ENCODE peak calls at places on chromosomes 13 and 19, in eight cellular contexts. One of them, this sample, is unnamed.

GRCh38 chr13:56019606-56020005 is 1121.1 kb upstream of the PRR20A start:
- DNase-seq in A549: no peak
- DNase-seq in suprapubic skin: no peak
- DNase-seq in transverse colon: no peak
- DNase-seq in HepG2: no peak
- DNase-seq in tibial nerve: no peak
- DNase-seq in K562: no peak
- DNase-seq in ovary: no peak
- DNase-seq in this sample: no peak

GRCh38 chr19:4474504-4475136 is 2.5 kb downstream of the HDGFL2 start:
- DNase-seq in HepG2: no peak
- DNase-seq in K562: peak
- DNase-seq in transverse colon: no peak
- DNase-seq in A549: peak
- DNase-seq in suprapubic skin: no peak
- DNase-seq in tibial nerve: no peak
- DNase-seq in ovary: no peak
- DNase-seq in this sample: no peak

GRCh38 chr13:37277435-37278144 is 172.1 kb upstream of the CSNK1A1L start:
- DNase-seq in tibial nerve: no peak
- DNase-seq in ovary: no peak
- DNase-seq in suprapubic skin: no peak
- DNase-seq in K562: no peak
- DNase-seq in A549: no peak
- DNase-seq in transverse colon: no peak
- DNase-seq in HepG2: peak
- DNase-seq in this sample: no peak

GRCh38 chr13:21011378-21011777 is 50.0 kb downstream of the LATS2 start:
- DNase-seq in ovary: no peak
- DNase-seq in transverse colon: no peak
- DNase-seq in A549: no peak
- DNase-seq in HepG2: no peak
- DNase-seq in tibial nerve: no peak
- DNase-seq in K562: no peak
- DNase-seq in suprapubic skin: no peak
- DNase-seq in this sample: no peak

GRCh38 chr13:29435125-29435911 is 160.2 kb downstream of the SLC7A1 start:
- DNase-seq in tibial nerve: peak
- DNase-seq in transverse colon: no peak
- DNase-seq in K562: no peak
- DNase-seq in suprapubic skin: no peak
- DNase-seq in A549: no peak
- DNase-seq in HepG2: no peak
- DNase-seq in ovary: no peak
- DNase-seq in this sample: no peak

GRCh38 chr19:51621178-51621577 is 9.0 kb downstream of the SIGLEC5 start:
- DNase-seq in K562: no peak
- DNase-seq in ovary: no peak
- DNase-seq in suprapubic skin: peak
- DNase-seq in HepG2: no peak
- DNase-seq in A549: no peak
- DNase-seq in transverse colon: no peak
- DNase-seq in tibial nerve: no peak
- DNase-seq in this sample: no peak

GRCh38 chr13:81442904-81443303 is 1102.0 kb upstream of the SPRY2 start:
- DNase-seq in transverse colon: no peak
- DNase-seq in A549: no peak
- DNase-seq in tibial nerve: no peak
- DNase-seq in ovary: no peak
- DNase-seq in HepG2: no peak
- DNase-seq in suprapubic skin: no peak
- DNase-seq in K562: no peak
- DNase-seq in this sample: no peak

GRCh38 chr13:62684359-62684758 is 1268.7 kb upstream of the PCDH20 start:
- DNase-seq in ovary: no peak
- DNase-seq in suprapubic skin: no peak
- DNase-seq in A549: no peak
- DNase-seq in K562: no peak
- DNase-seq in HepG2: no peak
- DNase-seq in transverse colon: no peak
- DNase-seq in tibial nerve: no peak
- DNase-seq in this sample: no peak

GRCh38 chr19:3507371-3508120 is 1.4 kb downstream of the FZR1 start:
- DNase-seq in A549: no peak
- DNase-seq in HepG2: peak
- DNase-seq in K562: peak
- DNase-seq in tibial nerve: no peak
- DNase-seq in suprapubic skin: no peak
- DNase-seq in transverse colon: peak
- DNase-seq in ovary: no peak
- DNase-seq in this sample: peak

GRCh38 chr19:52690395-52691214 is 44.2 kb downstream of the ZNF611 start:
- DNase-seq in A549: no peak
- DNase-seq in suprapubic skin: peak
- DNase-seq in HepG2: peak
- DNase-seq in transverse colon: peak
- DNase-seq in K562: peak
- DNase-seq in ovary: peak
- DNase-seq in tibial nerve: peak
- DNase-seq in this sample: peak

GRCh38 chr19:52691737-52692136 is 43.1 kb downstream of the ZNF611 start:
- DNase-seq in suprapubic skin: no peak
- DNase-seq in ovary: no peak
- DNase-seq in K562: no peak
- DNase-seq in transverse colon: no peak
- DNase-seq in HepG2: no peak
- DNase-seq in tibial nerve: no peak
- DNase-seq in A549: no peak
- DNase-seq in this sample: no peak

GRCh38 chr19:52689804-52690394 is 44.9 kb downstream of the ZNF611 start:
- DNase-seq in tibial nerve: peak
- DNase-seq in transverse colon: peak
- DNase-seq in suprapubic skin: peak
- DNase-seq in K562: peak
- DNase-seq in A549: no peak
- DNase-seq in ovary: peak
- DNase-seq in HepG2: no peak
- DNase-seq in this sample: peak

GRCh38 chr19:52692431-52693008 is 42.3 kb downstream of the ZNF611 start:
- DNase-seq in tibial nerve: no peak
- DNase-seq in ovary: no peak
- DNase-seq in suprapubic skin: no peak
- DNase-seq in A549: no peak
- DNase-seq in transverse colon: no peak
- DNase-seq in HepG2: no peak
- DNase-seq in K562: peak
- DNase-seq in this sample: no peak

GRCh38 chr19:52691215-52691610 is 43.6 kb downstream of the ZNF611 start:
- DNase-seq in A549: no peak
- DNase-seq in ovary: no peak
- DNase-seq in tibial nerve: no peak
- DNase-seq in K562: no peak
- DNase-seq in transverse colon: no peak
- DNase-seq in suprapubic skin: no peak
- DNase-seq in HepG2: no peak
- DNase-seq in this sample: no peak
- H3K4me3 ChIP-seq in A549: no peak
- H3K4me3 ChIP-seq in ovary: no peak
- H3K4me3 ChIP-seq in tibial nerve: peak
- H3K4me3 ChIP-seq in K562: peak
- H3K4me3 ChIP-seq in transverse colon: peak
- H3K4me3 ChIP-seq in suprapubic skin: peak
- H3K4me3 ChIP-seq in HepG2: no peak
- H3K4me3 ChIP-seq in this sample: peak

GRCh38 chr13:74870865-74871264 is 611.1 kb downstream of the TBC1D4 start:
- DNase-seq in transverse colon: no peak
- DNase-seq in tibial nerve: no peak
- DNase-seq in ovary: no peak
- DNase-seq in HepG2: no peak
- DNase-seq in K562: no peak
- DNase-seq in A549: no peak
- DNase-seq in suprapubic skin: no peak
- DNase-seq in this sample: no peak
- TF ChIP-seq EP300 in transverse colon: no peak
- TF ChIP-seq EP300 in tibial nerve: no peak
- TF ChIP-seq EP300 in ovary: no peak
- TF ChIP-seq EP300 in HepG2: no peak
- TF ChIP-seq EP300 in K562: no peak
- TF ChIP-seq EP300 in A549: no peak
- TF ChIP-seq EP300 in suprapubic skin: no peak
- TF ChIP-seq EP300 in this sample: no peak

GRCh38 chr19:41327499-41328156 is 17.7 kb downstream of the CCDC97 start:
- DNase-seq in ovary: peak
- DNase-seq in suprapubic skin: peak
- DNase-seq in transverse colon: peak
- DNase-seq in HepG2: no peak
- DNase-seq in K562: no peak
- DNase-seq in tibial nerve: no peak
- DNase-seq in A549: no peak
- DNase-seq in this sample: peak

GRCh38 chr19:41325947-41326706 is 16.2 kb downstream of the CCDC97 start:
- DNase-seq in ovary: no peak
- DNase-seq in HepG2: peak
- DNase-seq in tibial nerve: no peak
- DNase-seq in suprapubic skin: no peak
- DNase-seq in K562: no peak
- DNase-seq in transverse colon: peak
- DNase-seq in A549: no peak
- DNase-seq in this sample: no peak

GRCh38 chr19:41328157-41328817 is 18.3 kb downstream of the CCDC97 start:
- DNase-seq in A549: no peak
- DNase-seq in transverse colon: no peak
- DNase-seq in HepG2: no peak
- DNase-seq in tibial nerve: no peak
- DNase-seq in suprapubic skin: no peak
- DNase-seq in ovary: no peak
- DNase-seq in K562: no peak
- DNase-seq in this sample: no peak

GRCh38 chr19:41325640-41325946 is 15.6 kb downstream of the CCDC97 start:
- DNase-seq in suprapubic skin: no peak
- DNase-seq in transverse colon: no peak
- DNase-seq in A549: no peak
- DNase-seq in ovary: peak
- DNase-seq in tibial nerve: no peak
- DNase-seq in K562: no peak
- DNase-seq in HepG2: no peak
- DNase-seq in this sample: no peak

DNA sequence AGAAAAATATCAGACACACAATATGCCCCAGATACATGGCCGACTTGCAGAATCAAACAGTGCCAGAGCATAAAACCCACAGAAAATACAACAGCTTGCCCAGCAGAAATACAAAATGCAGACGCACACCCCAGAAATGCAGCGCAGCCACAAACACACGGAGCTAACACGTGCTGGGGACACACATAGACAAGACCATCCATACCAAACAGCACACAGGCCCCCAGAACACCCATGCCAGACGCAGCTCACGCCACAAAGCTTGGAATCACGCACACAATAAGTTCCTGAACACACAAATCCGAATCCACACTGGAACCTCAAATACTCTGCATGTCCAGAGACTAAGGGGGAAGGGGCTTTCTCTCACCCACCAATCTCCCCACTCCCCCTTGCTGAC is 17.1 kb downstream of the CCDC97 start:
- DNase-seq in transverse colon: no peak
- DNase-seq in tibial nerve: no peak
- DNase-seq in HepG2: no peak
- DNase-seq in K562: no peak
- DNase-seq in A549: no peak
- DNase-seq in suprapubic skin: no peak
- DNase-seq in ovary: no peak
- DNase-seq in this sample: no peak
- H3K4me3 ChIP-seq in transverse colon: peak
- H3K4me3 ChIP-seq in tibial nerve: peak
- H3K4me3 ChIP-seq in HepG2: no peak
- H3K4me3 ChIP-seq in K562: no peak
- H3K4me3 ChIP-seq in A549: no peak
- H3K4me3 ChIP-seq in suprapubic skin: peak
- H3K4me3 ChIP-seq in ovary: no peak
- H3K4me3 ChIP-seq in this sample: peak

GRCh38 chr19:13979224-13979623 is 26.9 kb downstream of the RFX1 start:
- DNase-seq in suprapubic skin: no peak
- DNase-seq in transverse colon: no peak
- DNase-seq in K562: no peak
- DNase-seq in tibial nerve: no peak
- DNase-seq in ovary: peak
- DNase-seq in HepG2: no peak
- DNase-seq in A549: no peak
- DNase-seq in this sample: no peak

GRCh38 chr19:13978721-13979191 is 26.4 kb downstream of the DCAF15 start:
- DNase-seq in tibial nerve: no peak
- DNase-seq in transverse colon: no peak
- DNase-seq in K562: peak
- DNase-seq in A549: no peak
- DNase-seq in suprapubic skin: no peak
- DNase-seq in HepG2: no peak
- DNase-seq in ovary: peak
- DNase-seq in this sample: no peak

GRCh38 chr19:13977803-13978202 is 25.5 kb downstream of the DCAF15 start:
- DNase-seq in A549: no peak
- DNase-seq in transverse colon: no peak
- DNase-seq in tibial nerve: no peak
- DNase-seq in ovary: peak
- DNase-seq in HepG2: no peak
- DNase-seq in suprapubic skin: no peak
- DNase-seq in K562: no peak
- DNase-seq in this sample: no peak

GRCh38 chr19:13979686-13980085 is 26.4 kb downstream of the RFX1 start:
- DNase-seq in ovary: peak
- DNase-seq in suprapubic skin: no peak
- DNase-seq in tibial nerve: no peak
- DNase-seq in HepG2: no peak
- DNase-seq in A549: no peak
- DNase-seq in K562: no peak
- DNase-seq in transverse colon: no peak
- DNase-seq in this sample: no peak

DNA sequence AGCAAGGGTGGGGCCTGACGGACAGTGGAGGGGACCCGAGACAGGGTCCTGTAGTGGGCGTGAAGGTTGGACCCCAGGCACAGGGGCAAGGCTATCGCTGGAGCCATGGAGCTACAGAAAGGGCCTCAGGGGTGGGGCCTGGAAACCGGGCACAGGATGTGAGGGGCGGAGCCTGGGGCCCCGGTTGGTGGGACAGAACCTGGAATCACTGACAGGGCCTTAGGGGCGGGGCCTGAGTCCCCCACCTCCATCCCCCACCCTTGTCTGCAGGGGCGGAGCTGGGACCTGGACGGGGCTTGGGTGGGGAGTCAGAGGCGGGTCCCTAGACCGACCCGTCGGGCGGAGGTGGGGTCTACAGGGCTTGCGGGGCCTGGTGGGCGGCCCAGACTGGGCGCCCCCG is 26.0 kb downstream of the DCAF15 start:
- DNase-seq in ovary: peak
- DNase-seq in A549: no peak
- DNase-seq in K562: peak
- DNase-seq in transverse colon: peak
- DNase-seq in tibial nerve: peak
- DNase-seq in HepG2: no peak
- DNase-seq in suprapubic skin: peak
- DNase-seq in this sample: peak
- TF ChIP-seq EP300 in ovary: no peak
- TF ChIP-seq EP300 in A549: no peak
- TF ChIP-seq EP300 in K562: no peak
- TF ChIP-seq EP300 in transverse colon: no peak
- TF ChIP-seq EP300 in tibial nerve: peak
- TF ChIP-seq EP300 in HepG2: no peak
- TF ChIP-seq EP300 in suprapubic skin: no peak
- TF ChIP-seq EP300 in this sample: no peak

GRCh38 chr13:42275506-42275905 is 3.6 kb downstream of the AKAP11 start:
- DNase-seq in K562: no peak
- DNase-seq in ovary: no peak
- DNase-seq in transverse colon: no peak
- DNase-seq in HepG2: no peak
- DNase-seq in tibial nerve: no peak
- DNase-seq in A549: no peak
- DNase-seq in suprapubic skin: no peak
- DNase-seq in this sample: no peak
- H3K4me3 ChIP-seq in K562: no peak
- H3K4me3 ChIP-seq in ovary: no peak
- H3K4me3 ChIP-seq in transverse colon: no peak
- H3K4me3 ChIP-seq in HepG2: no peak
- H3K4me3 ChIP-seq in tibial nerve: no peak
- H3K4me3 ChIP-seq in A549: no peak
- H3K4me3 ChIP-seq in suprapubic skin: no peak
- H3K4me3 ChIP-seq in this sample: no peak

This sample was measured in stomach.